ENCODE peak calls at places on chromosomes 13 and 19, in four cellular contexts. One of them, this sample, is unnamed.
A peak's percentile ranks its signal among the peaks of the same experiment; 100 is the strongest.

GRCh38 chr13:101523732-101524131 is 71.3 kb downstream of the ITGBL1 start:
- DNase-seq in fibroblast of lung: peak; percentile 68
- DNase-seq in left lung: no peak
- DNase-seq in neural progenitor cell: no peak
- DNase-seq in this sample: no peak

GRCh38 chr19:10923503-10924076 is 4.8 kb downstream of the YIPF2 start:
- DNase-seq in neural progenitor cell: no peak
- DNase-seq in left lung: peak; percentile 63
- DNase-seq in fibroblast of lung: no peak
- DNase-seq in this sample: no peak

GRCh38 chr13:50122465-50122864 is 107.2 kb downstream of the KCNRG start:
- DNase-seq in neural progenitor cell: peak; percentile 13
- DNase-seq in fibroblast of lung: no peak
- DNase-seq in left lung: no peak
- DNase-seq in this sample: no peak

GRCh38 chr13:67792151-67792665 is 562.1 kb upstream of the PCDH9 start:
- DNase-seq in fibroblast of lung: peak; percentile 4
- DNase-seq in neural progenitor cell: no peak
- DNase-seq in left lung: no peak
- DNase-seq in this sample: no peak

GRCh38 chr13:74556002-74556551 is 421.9 kb upstream of the KLF12 start:
- DNase-seq in neural progenitor cell: no peak
- DNase-seq in fibroblast of lung: no peak
- DNase-seq in left lung: no peak
- DNase-seq in this sample: no peak

GRCh38 chr13:21063031-21063430 is 1.6 kb upstream of the LATS2 start:
- DNase-seq in left lung: no peak
- DNase-seq in neural progenitor cell: no peak
- DNase-seq in fibroblast of lung: no peak
- DNase-seq in this sample: no peak

GRCh38 chr13:48000559-48001126 is 430 bp downstream of the SUCLA2 start:
- DNase-seq in fibroblast of lung: peak; percentile 10
- DNase-seq in left lung: peak; percentile 87
- DNase-seq in neural progenitor cell: peak; percentile 55
- DNase-seq in this sample: no peak

GRCh38 chr13:97298816-97299215 is 76.7 kb downstream of the MBNL2 start:
- DNase-seq in left lung: no peak
- DNase-seq in fibroblast of lung: peak; percentile 33
- DNase-seq in neural progenitor cell: no peak
- DNase-seq in this sample: no peak

GRCh38 chr19:19280561-19280960 is 7.5 kb upstream of the TM6SF2 start:
- DNase-seq in neural progenitor cell: no peak
- DNase-seq in fibroblast of lung: peak; percentile 21
- DNase-seq in left lung: no peak
- DNase-seq in this sample: no peak

GRCh38 chr19:39557791-39558622 is 18.0 kb upstream of the EID2 start:
- DNase-seq in neural progenitor cell: no peak
- DNase-seq in left lung: no peak
- DNase-seq in fibroblast of lung: no peak
- DNase-seq in this sample: no peak

GRCh38 chr13:52879950-52880650 is 31.7 kb upstream of the PCDH8 start:
- DNase-seq in left lung: no peak
- DNase-seq in fibroblast of lung: no peak
- DNase-seq in neural progenitor cell: peak; percentile 44
- DNase-seq in this sample: no peak

GRCh38 chr13:58977085-58977484 is 1186.6 kb downstream of the DIAPH3 start:
- DNase-seq in left lung: no peak
- DNase-seq in neural progenitor cell: no peak
- DNase-seq in fibroblast of lung: no peak
- DNase-seq in this sample: no peak

GRCh38 chr13:113423225-113424170 is 29.8 kb downstream of the ADPRHL1 start:
- DNase-seq in left lung: no peak
- DNase-seq in neural progenitor cell: no peak
- DNase-seq in fibroblast of lung: no peak
- DNase-seq in this sample: no peak

GRCh38 chr13:25116044-25116443 is 20.1 kb downstream of the PABPC3 start:
- DNase-seq in fibroblast of lung: no peak
- DNase-seq in neural progenitor cell: no peak
- DNase-seq in left lung: no peak
- DNase-seq in this sample: no peak

GRCh38 chr13:19862511-19863313 is 737 bp downstream of the ZMYM5 start:
- DNase-seq in left lung: no peak
- DNase-seq in fibroblast of lung: peak; percentile 26
- DNase-seq in neural progenitor cell: peak; percentile 66
- DNase-seq in this sample: peak; percentile 71

GRCh38 chr19:1057185-1057857 is 9.6 kb upstream of the ARHGAP45 start:
- DNase-seq in fibroblast of lung: peak; percentile 80
- DNase-seq in left lung: no peak
- DNase-seq in neural progenitor cell: peak; percentile 75
- DNase-seq in this sample: no peak

GRCh38 chr13:30824651-30825050 is 81.4 kb upstream of the MEDAG start:
- DNase-seq in neural progenitor cell: peak; percentile 44
- DNase-seq in left lung: no peak
- DNase-seq in fibroblast of lung: no peak
- DNase-seq in this sample: no peak

GRCh38 chr13:93216122-93216521 is 10.5 kb upstream of the GPC6 start:
- DNase-seq in left lung: no peak
- DNase-seq in fibroblast of lung: no peak
- DNase-seq in neural progenitor cell: peak; percentile 15
- DNase-seq in this sample: no peak

GRCh38 chr13:33257786-33258185 is 27.8 kb downstream of the STARD13 start:
- DNase-seq in neural progenitor cell: no peak
- DNase-seq in fibroblast of lung: no peak
- DNase-seq in left lung: no peak
- DNase-seq in this sample: no peak
- H3K27ac ChIP-seq in neural progenitor cell: no peak overlapping the region
- H3K27ac ChIP-seq in fibroblast of lung: no peak overlapping the region
- H3K27ac ChIP-seq in left lung: no peak overlapping the region
- H3K27ac ChIP-seq in this sample: peak overlapping the region; percentile 66

GRCh38 chr13:110554946-110555345 is 6.6 kb downstream of the RAB20 start:
- DNase-seq in neural progenitor cell: no peak
- DNase-seq in fibroblast of lung: no peak
- DNase-seq in left lung: no peak
- DNase-seq in this sample: no peak

GRCh38 chr13:110555601-110556223 is 5.8 kb downstream of the RAB20 start:
- DNase-seq in fibroblast of lung: no peak
- DNase-seq in neural progenitor cell: no peak
- DNase-seq in left lung: no peak
- DNase-seq in this sample: no peak

GRCh38 chr13:110557082-110557481 is 4.4 kb downstream of the RAB20 start:
- DNase-seq in neural progenitor cell: no peak
- DNase-seq in fibroblast of lung: no peak
- DNase-seq in left lung: no peak
- DNase-seq in this sample: no peak

GRCh38 chr13:110557610-110558305 is 3.8 kb downstream of the RAB20 start:
- DNase-seq in fibroblast of lung: no peak
- DNase-seq in neural progenitor cell: no peak
- DNase-seq in left lung: peak; percentile 93
- DNase-seq in this sample: peak; percentile 93

DNA sequence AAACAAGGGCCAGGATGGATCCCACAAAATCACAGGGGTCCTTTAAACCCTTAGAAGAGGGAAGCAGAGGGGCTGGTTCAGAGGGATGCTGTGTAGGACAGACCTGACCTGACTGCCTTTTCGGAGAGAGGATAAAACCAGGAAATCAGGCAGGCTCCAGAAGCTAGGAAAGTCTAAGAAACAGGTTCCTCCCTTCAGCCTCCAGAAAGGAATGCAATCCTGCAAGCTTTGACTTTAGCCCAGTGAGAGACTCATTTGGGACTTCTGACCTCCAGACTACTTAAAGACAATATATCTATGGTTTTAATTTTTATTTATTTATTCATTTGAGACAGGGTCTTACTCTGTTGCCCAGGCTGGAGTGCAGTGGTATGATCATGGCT is 5.3 kb downstream of the RAB20 start:
- DNase-seq in left lung: no peak
- DNase-seq in fibroblast of lung: no peak
- DNase-seq in neural progenitor cell: no peak
- DNase-seq in this sample: no peak
- H3K27ac ChIP-seq in left lung: peak overlapping the region; percentile 71
- H3K27ac ChIP-seq in fibroblast of lung: no peak overlapping the region
- H3K27ac ChIP-seq in neural progenitor cell: no peak overlapping the region
- H3K27ac ChIP-seq in this sample: peak overlapping the region; percentile 60

GRCh38 chr19:47631681-47632446 is 22.9 kb downstream of the BICRA start:
- DNase-seq in neural progenitor cell: no peak
- DNase-seq in left lung: no peak
- DNase-seq in fibroblast of lung: no peak
- DNase-seq in this sample: no peak

GRCh38 chr19:47633516-47633915 is 24.6 kb downstream of the BICRA start:
- DNase-seq in fibroblast of lung: no peak
- DNase-seq in neural progenitor cell: no peak
- DNase-seq in left lung: no peak
- DNase-seq in this sample: no peak

GRCh38 chr19:47633996-47634395 is 25.1 kb downstream of the BICRA start:
- DNase-seq in left lung: no peak
- DNase-seq in fibroblast of lung: no peak
- DNase-seq in neural progenitor cell: no peak
- DNase-seq in this sample: no peak

GRCh38 chr19:47641891-47642485 is 33.1 kb downstream of the BICRA start:
- DNase-seq in left lung: no peak
- DNase-seq in neural progenitor cell: no peak
- DNase-seq in fibroblast of lung: peak; percentile 44
- DNase-seq in this sample: no peak

GRCh38 chr19:47637550-47637949 is 28.6 kb downstream of the BICRA start:
- DNase-seq in fibroblast of lung: peak; percentile 46
- DNase-seq in neural progenitor cell: no peak
- DNase-seq in left lung: no peak
- DNase-seq in this sample: no peak
- H3K27ac ChIP-seq in fibroblast of lung: peak overlapping the region; percentile 48
- H3K27ac ChIP-seq in neural progenitor cell: no peak overlapping the region
- H3K27ac ChIP-seq in left lung: peak overlapping the region; percentile 29
- H3K27ac ChIP-seq in this sample: peak overlapping the region; percentile 52

GRCh38 chr13:34594507-34594906 is 347.6 kb upstream of the NBEA start:
- DNase-seq in left lung: no peak
- DNase-seq in neural progenitor cell: no peak
- DNase-seq in fibroblast of lung: no peak
- DNase-seq in this sample: no peak

GRCh38 chr13:34591163-34591562 is 350.9 kb upstream of the NBEA start:
- DNase-seq in fibroblast of lung: no peak
- DNase-seq in left lung: no peak
- DNase-seq in neural progenitor cell: no peak
- DNase-seq in this sample: no peak

GRCh38 chr13:34588362-34588761 is 353.7 kb upstream of the NBEA start:
- DNase-seq in fibroblast of lung: no peak
- DNase-seq in left lung: no peak
- DNase-seq in neural progenitor cell: no peak
- DNase-seq in this sample: no peak

GRCh38 chr13:34589581-34589980 is 352.5 kb upstream of the NBEA start:
- DNase-seq in neural progenitor cell: no peak
- DNase-seq in fibroblast of lung: no peak
- DNase-seq in left lung: no peak
- DNase-seq in this sample: no peak

DNA sequence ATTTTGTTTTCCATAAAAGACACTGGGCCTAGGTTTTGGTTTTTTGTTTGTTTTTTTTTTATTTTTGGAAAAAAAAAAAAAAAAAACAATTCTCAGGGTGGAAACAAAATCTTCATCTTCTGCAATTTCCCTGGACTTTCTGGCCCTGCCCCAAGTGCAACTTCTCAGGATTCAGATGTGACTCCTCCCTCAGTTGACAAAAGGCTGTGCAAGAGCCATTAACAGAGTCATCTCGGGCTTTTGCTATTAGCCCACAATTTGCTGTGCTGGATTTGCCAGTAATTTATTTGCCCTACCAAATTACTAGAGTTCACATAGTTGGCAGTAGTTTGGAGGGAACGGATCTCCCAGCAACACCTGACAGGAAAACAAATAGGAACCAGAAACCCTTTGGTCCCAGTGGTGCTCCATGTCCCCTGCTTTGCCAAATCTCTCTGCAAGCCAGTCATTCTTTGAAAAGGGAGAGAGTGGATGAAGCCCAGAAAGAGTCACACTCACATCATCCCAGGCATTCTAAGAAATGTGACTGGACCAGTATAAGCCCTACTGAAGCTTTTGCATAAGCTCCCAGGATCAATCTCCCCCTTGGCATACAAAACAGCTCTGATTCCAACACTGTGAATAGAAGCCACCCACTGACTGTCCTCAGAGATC is 350.1 kb upstream of the NBEA start:
- DNase-seq in fibroblast of lung: no peak
- DNase-seq in neural progenitor cell: peak; percentile 35
- DNase-seq in left lung: no peak
- DNase-seq in this sample: no peak
- H3K27ac ChIP-seq in fibroblast of lung: no peak overlapping the region
- H3K27ac ChIP-seq in neural progenitor cell: peak overlapping the region; percentile 39
- H3K27ac ChIP-seq in left lung: no peak overlapping the region
- H3K27ac ChIP-seq in this sample: no peak overlapping the region

GRCh38 chr13:39037880-39038568 is at the start of the genes NHLRC3 and PROSER1:
- DNase-seq in fibroblast of lung: peak; percentile 96
- DNase-seq in left lung: peak; percentile 95
- DNase-seq in neural progenitor cell: peak; percentile 94
- DNase-seq in this sample: peak; percentile 95

GRCh38 chr13:39038569-39038898 is 278 bp downstream of the NHLRC3 start:
- DNase-seq in fibroblast of lung: no peak
- DNase-seq in left lung: peak; percentile 81
- DNase-seq in neural progenitor cell: no peak
- DNase-seq in this sample: no peak

GRCh38 chr13:39037410-39037879 is 444 bp downstream of the PROSER1 start:
- DNase-seq in left lung: no peak
- DNase-seq in neural progenitor cell: no peak
- DNase-seq in fibroblast of lung: no peak
- DNase-seq in this sample: no peak

GRCh38 chr13:39039033-39039432 is 777 bp downstream of the NHLRC3 start:
- DNase-seq in neural progenitor cell: no peak
- DNase-seq in fibroblast of lung: no peak
- DNase-seq in left lung: no peak
- DNase-seq in this sample: no peak

GRCh38 chr13:39040206-39040605 is 1.9 kb downstream of the NHLRC3 start:
- DNase-seq in left lung: no peak
- DNase-seq in neural progenitor cell: no peak
- DNase-seq in fibroblast of lung: peak; percentile 6
- DNase-seq in this sample: no peak
- H3K27ac ChIP-seq in left lung: peak overlapping the region; percentile 96
- H3K27ac ChIP-seq in neural progenitor cell: no peak overlapping the region
- H3K27ac ChIP-seq in fibroblast of lung: no peak overlapping the region
- H3K27ac ChIP-seq in this sample: peak overlapping the region; percentile 1

GRCh38 chr13:44403720-44404063 is 30.1 kb downstream of the SERP2 start:
- DNase-seq in neural progenitor cell: no peak
- DNase-seq in left lung: no peak
- DNase-seq in fibroblast of lung: no peak
- DNase-seq in this sample: no peak
- H3K27ac ChIP-seq in neural progenitor cell: no peak overlapping the region
- H3K27ac ChIP-seq in left lung: no peak overlapping the region
- H3K27ac ChIP-seq in fibroblast of lung: no peak overlapping the region
- H3K27ac ChIP-seq in this sample: no peak overlapping the region

This sample was measured in upper lobe of right lung.